ENCODE peak calls at places on chromosome 1, in four cellular contexts. One of them, this sample, is unnamed. For H3K4me1, the result is how much of the 10 kb centered on the place peaks cover.

GRCh38 chr1:241475688-241476087 is 43.9 kb downstream of the FH start:
- DNase-seq in endodermal cell: no peak
- DNase-seq in CD8-positive, alpha-beta memory T cell: no peak
- DNase-seq in HCT116: no peak
- DNase-seq in this sample: no peak

GRCh38 chr1:175471039-175471800 is 272.2 kb downstream of the TNR start:
- DNase-seq in endodermal cell: no peak
- DNase-seq in CD8-positive, alpha-beta memory T cell: no peak
- DNase-seq in HCT116: no peak
- DNase-seq in this sample: no peak

GRCh38 chr1:35406103-35406502 is 137.6 kb downstream of the ZMYM4 start:
- DNase-seq in HCT116: no peak
- DNase-seq in CD8-positive, alpha-beta memory T cell: no peak
- DNase-seq in endodermal cell: peak
- DNase-seq in this sample: no peak

GRCh38 chr1:35807614-35808375 is at the start of gene AGO4:
- DNase-seq in endodermal cell: peak
- DNase-seq in CD8-positive, alpha-beta memory T cell: peak
- DNase-seq in HCT116: no peak
- DNase-seq in this sample: peak

GRCh38 chr1:188027613-188028012 is 1198.9 kb downstream of the PLA2G4A start:
- DNase-seq in HCT116: peak
- DNase-seq in CD8-positive, alpha-beta memory T cell: no peak
- DNase-seq in endodermal cell: no peak
- DNase-seq in this sample: no peak

GRCh38 chr1:15261155-15262002 is 14.4 kb downstream of the FHAD1 start:
- DNase-seq in HCT116: peak
- DNase-seq in CD8-positive, alpha-beta memory T cell: no peak
- DNase-seq in endodermal cell: peak
- DNase-seq in this sample: no peak

GRCh38 chr1:94180650-94181049 is 56.7 kb downstream of the ARHGAP29 start:
- DNase-seq in CD8-positive, alpha-beta memory T cell: no peak
- DNase-seq in HCT116: no peak
- DNase-seq in endodermal cell: no peak
- DNase-seq in this sample: no peak

GRCh38 chr1:18870325-18870865 is 10.9 kb upstream of the TAS1R2 start:
- DNase-seq in CD8-positive, alpha-beta memory T cell: no peak
- DNase-seq in endodermal cell: no peak
- DNase-seq in HCT116: no peak
- DNase-seq in this sample: no peak

GRCh38 chr1:6243993-6244392 is at the start of gene HES3:
- DNase-seq in endodermal cell: peak
- DNase-seq in CD8-positive, alpha-beta memory T cell: no peak
- DNase-seq in HCT116: no peak
- DNase-seq in this sample: no peak
- H3K4me1 ChIP-seq in endodermal cell: under half
- H3K4me1 ChIP-seq in CD8-positive, alpha-beta memory T cell: under half
- H3K4me1 ChIP-seq in HCT116: under half
- H3K4me1 ChIP-seq in this sample: under half

GRCh38 chr1:26797627-26798026 is 9.9 kb downstream of the PIGV start:
- DNase-seq in CD8-positive, alpha-beta memory T cell: no peak
- DNase-seq in endodermal cell: no peak
- DNase-seq in HCT116: no peak
- DNase-seq in this sample: no peak

GRCh38 chr1:26794391-26794790 is 6.6 kb downstream of the PIGV start:
- DNase-seq in endodermal cell: no peak
- DNase-seq in CD8-positive, alpha-beta memory T cell: no peak
- DNase-seq in HCT116: no peak
- DNase-seq in this sample: no peak

GRCh38 chr1:26799479-26800133 is 11.9 kb downstream of the PIGV start:
- DNase-seq in HCT116: peak
- DNase-seq in endodermal cell: peak
- DNase-seq in CD8-positive, alpha-beta memory T cell: peak
- DNase-seq in this sample: peak
- H3K4me3 ChIP-seq in HCT116: peak
- H3K4me3 ChIP-seq in endodermal cell: no peak
- H3K4me3 ChIP-seq in CD8-positive, alpha-beta memory T cell: peak
- H3K4me3 ChIP-seq in this sample: no peak

DNA sequence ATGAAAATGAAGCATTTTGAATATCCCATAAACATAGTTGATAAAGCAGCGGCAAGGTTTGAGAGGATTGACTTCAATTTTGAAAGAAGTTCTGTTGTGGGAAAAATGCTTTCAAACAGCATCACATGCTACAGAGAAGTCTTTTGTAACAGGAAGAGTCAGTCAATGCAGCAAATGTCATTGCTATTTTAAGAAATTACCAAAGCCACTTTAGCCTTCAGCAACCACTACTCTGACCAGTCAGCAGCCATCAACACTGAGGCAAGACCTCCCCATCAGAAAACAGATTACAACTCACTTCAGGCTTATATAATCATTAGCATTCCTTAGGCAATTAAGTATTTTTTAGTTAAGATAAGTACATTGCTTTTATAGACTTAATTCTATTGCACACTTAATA is 33.8 kb upstream of the FCRL3 start:
- DNase-seq in HCT116: no peak
- DNase-seq in CD8-positive, alpha-beta memory T cell: no peak
- DNase-seq in endodermal cell: no peak
- DNase-seq in this sample: no peak
- H3K4me1 ChIP-seq in HCT116: under half
- H3K4me1 ChIP-seq in CD8-positive, alpha-beta memory T cell: under half
- H3K4me1 ChIP-seq in endodermal cell: under half
- H3K4me1 ChIP-seq in this sample: under half

DNA sequence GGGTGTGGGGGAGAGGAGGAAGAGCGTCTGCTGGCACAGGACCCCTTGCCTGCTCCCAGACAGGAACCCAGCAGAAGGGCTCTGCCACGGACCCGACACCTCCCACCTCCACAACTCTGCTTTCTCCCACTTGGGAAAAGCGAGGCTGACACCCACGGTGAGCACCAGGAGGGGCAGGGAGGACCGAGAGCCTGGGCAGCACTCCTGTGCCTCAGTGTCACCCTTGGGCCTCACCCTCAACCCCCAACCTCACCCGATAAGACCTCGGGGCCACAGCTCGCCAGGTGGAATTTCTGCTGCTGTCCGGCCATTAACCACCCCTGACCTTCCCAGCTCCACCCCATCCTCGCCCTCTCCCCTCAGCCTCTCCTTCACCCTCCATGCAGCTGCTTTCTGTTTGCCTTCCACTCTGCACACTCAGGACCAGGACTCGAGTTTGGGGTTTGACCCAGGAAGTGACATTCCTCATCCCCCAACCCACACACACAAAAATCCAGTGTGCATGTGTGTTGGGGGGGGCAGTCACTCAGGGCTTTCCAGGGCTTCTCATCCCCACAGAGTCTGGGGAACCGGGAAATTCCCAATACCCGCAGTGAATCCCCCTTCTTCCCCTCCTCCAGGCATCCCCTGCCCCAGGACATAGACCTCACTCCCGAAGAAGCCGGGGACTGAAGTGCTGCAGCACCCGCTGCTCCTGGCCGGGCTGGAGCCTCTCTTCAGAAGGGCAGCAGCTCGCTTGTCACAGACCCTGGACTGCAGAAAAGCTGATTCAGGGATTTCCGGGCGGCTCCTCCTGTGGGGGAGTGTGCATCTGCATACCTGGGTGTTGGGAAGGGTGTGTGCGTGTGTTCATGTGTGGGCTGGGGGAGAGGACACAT is 65.8 kb downstream of the SYT2 start:
- DNase-seq in CD8-positive, alpha-beta memory T cell: no peak
- DNase-seq in endodermal cell: peak
- DNase-seq in HCT116: no peak
- DNase-seq in this sample: no peak
- H3K4me3 ChIP-seq in CD8-positive, alpha-beta memory T cell: no peak
- H3K4me3 ChIP-seq in endodermal cell: peak
- H3K4me3 ChIP-seq in HCT116: no peak
- H3K4me3 ChIP-seq in this sample: no peak

GRCh38 chr1:24248859-24249258 is 61.8 kb upstream of the IFNLR1 start:
- DNase-seq in CD8-positive, alpha-beta memory T cell: no peak
- DNase-seq in endodermal cell: peak
- DNase-seq in HCT116: no peak
- DNase-seq in this sample: no peak
- H3K4me1 ChIP-seq in CD8-positive, alpha-beta memory T cell: under half
- H3K4me1 ChIP-seq in endodermal cell: under half
- H3K4me1 ChIP-seq in HCT116: under half
- H3K4me1 ChIP-seq in this sample: under half